ENCODE peak calls at places on chromosomes 5 and 9, in ten cellular contexts. T is dorsolateral prefrontal cortex, W is fibroblast of mammary gland, X is cardiac fibroblast, C is lower lobe of right lung, V is spleen, O is thyroid gland, I is GM12865, N is uterus, K is GM12864. G is an unnamed sample.

GRCh38 chr9:126156898-126157297 is 169.7 kb upstream of the MVB12B start:
- DNase-seq in C (no peak), I (no peak), K (no peak), V (peak), W (no peak), X (no peak), T (no peak), O (no peak), N (no peak), G (no peak)

GRCh38 chr9:114592356-114592755 is 4.8 kb downstream of the ATP6V1G1 start:
- DNase-seq in N (no peak), K (no peak), X (peak), O (no peak), I (peak), C (no peak), T (no peak), W (peak), V (no peak), G (no peak)

GRCh38 chr5:156892223-156892622 is 42.1 kb downstream of the PPP1R2B start:
- DNase-seq in N (no peak), K (no peak), O (no peak), V (no peak), T (no peak), X (no peak), C (no peak), I (peak), W (no peak), G (no peak)

GRCh38 chr9:99590879-99591278 is 230.8 kb upstream of the NR4A3 start:
- DNase-seq in X (no peak), T (no peak), N (no peak), O (no peak), I (peak), C (no peak), V (no peak), K (no peak), W (no peak), G (no peak)

GRCh38 chr5:65663804-65664521 is 39.1 kb downstream of the SHLD3 start:
- DNase-seq in N (no peak), C (no peak), V (no peak), X (peak), T (no peak), I (no peak), O (no peak), W (peak), K (no peak), G (no peak)

GRCh38 chr5:142303576-142303975 is 21.2 kb downstream of the SPRY4 start:
- DNase-seq in N (no peak), T (no peak), C (no peak), V (no peak), W (peak), K (no peak), X (peak), I (no peak), O (no peak), G (no peak)

GRCh38 chr5:158414780-158415179 is 555.8 kb upstream of the CLINT1 start:
- DNase-seq in T (no peak), C (no peak), V (no peak), X (peak), O (no peak), K (no peak), W (peak), I (no peak), N (no peak), G (no peak)

GRCh38 chr9:16223074-16223871 is 647.2 kb downstream of the BNC2 start:
- DNase-seq in C (no peak), T (no peak), V (no peak), N (no peak), W (no peak), X (no peak), O (peak), I (no peak), K (no peak), G (no peak)

GRCh38 chr5:167389537-167389936 is 901.9 kb upstream of the WWC1 start:
- DNase-seq in K (no peak), N (no peak), C (no peak), X (no peak), W (no peak), O (no peak), I (no peak), V (no peak), T (no peak), G (no peak)

GRCh38 chr9:135353935-135354334 is 125.6 kb upstream of the PPP1R26 start:
- DNase-seq in N (no peak), T (no peak), O (no peak), I (no peak), X (no peak), C (no peak), K (no peak), V (no peak), W (no peak), G (no peak)

GRCh38 chr5:108380531-108381021 is 1.3 kb downstream of the FBXL17 start:
- DNase-seq in K (peak), O (peak), C (peak), N (peak), I (peak), X (peak), W (no peak), V (peak), T (peak), G (peak)

GRCh38 chr9:34171753-34172535 is 6.9 kb upstream of the UBAP1 start:
- DNase-seq in V (peak), O (no peak), C (peak), N (no peak), X (no peak), T (no peak), W (no peak), K (peak), I (peak), G (peak)

GRCh38 chr9:111662851-111663823 is 1.7 kb downstream of the GNG10 start:
- DNase-seq in N (no peak), I (no peak), C (no peak), V (no peak), X (no peak), O (no peak), W (no peak), T (no peak), K (no peak), G (no peak)

GRCh38 chr5:110536120-110537115 is 190.1 kb downstream of the TMEM232 start:
- DNase-seq in V (no peak), O (peak), K (no peak), T (no peak), I (no peak), X (peak), N (no peak), C (peak), W (peak), G (no peak)

GRCh38 chr5:53291528-53291927 is 182.0 kb upstream of the MOCS2 start:
- DNase-seq in I (no peak), O (no peak), V (no peak), N (no peak), W (peak), C (no peak), X (peak), T (no peak), K (no peak), G (no peak)

GRCh38 chr9:128051932-128052734 is 15.0 kb downstream of the NAIF1 start:
- DNase-seq in N (no peak), C (no peak), I (no peak), T (no peak), O (peak), W (no peak), K (no peak), V (no peak), X (no peak), G (no peak)

GRCh38 chr5:138503487-138504270 is 38.4 kb downstream of the EGR1 start:
- DNase-seq in C (no peak), I (peak), O (peak), W (peak), K (peak), T (no peak), X (peak), N (peak), V (no peak), G (no peak)

GRCh38 chr9:19807182-19807892 is 18.5 kb upstream of the SLC24A2 start:
- DNase-seq in N (no peak), V (no peak), W (no peak), O (no peak), K (no peak), X (no peak), I (no peak), C (no peak), T (no peak), G (no peak)

GRCh38 chr9:112917027-112917986 is 26.6 kb upstream of the SLC46A2 start:
- DNase-seq in I (no peak), X (no peak), N (no peak), V (no peak), K (no peak), O (no peak), W (no peak), C (no peak), T (no peak), G (no peak)

GRCh38 chr9:8223861-8224260 is 424.3 kb upstream of the DMAC1 start:
- DNase-seq in T (no peak), K (no peak), X (no peak), W (peak), C (no peak), I (no peak), N (no peak), O (no peak), V (no peak), G (no peak)

GRCh38 chr9:84101892-84102632 is 121.5 kb downstream of the RMI1 start:
- DNase-seq in N (no peak), T (peak), W (no peak), X (no peak), K (no peak), C (no peak), I (no peak), V (no peak), O (no peak), G (no peak)

GRCh38 chr5:66558562-66558961 is 37.6 kb upstream of the MAST4 start:
- DNase-seq in T (no peak), O (no peak), K (peak), V (no peak), X (peak), W (no peak), I (peak), C (no peak), N (no peak), G (no peak)

GRCh38 chr5:98458004-98458403 is 315.5 kb upstream of the RGMB start:
- DNase-seq in X (peak), V (no peak), C (no peak), T (no peak), N (no peak), I (peak), K (no peak), W (peak), O (no peak), G (no peak)

GRCh38 chr5:100902406-100903035 is 561 bp downstream of the ST8SIA4 start:
- DNase-seq in O (no peak), C (no peak), N (no peak), W (no peak), T (no peak), I (peak), X (peak), V (peak), K (no peak), G (no peak)

GRCh38 chr9:27333241-27334052 is 36.5 kb upstream of the EQTN start:
- DNase-seq in C (peak), X (peak), O (peak), K (peak), I (peak), T (no peak), W (peak), V (no peak), N (peak), G (peak)

GRCh38 chr5:91840412-91840811 is 457.3 kb upstream of the ARRDC3 start:
- DNase-seq in N (no peak), X (no peak), O (no peak), V (no peak), T (no peak), W (no peak), I (no peak), K (no peak), C (no peak), G (no peak)

GRCh38 chr5:149833116-149833827 is 103.2 kb downstream of the PPARGC1B start:
- DNase-seq in X (no peak), K (no peak), V (peak), T (no peak), I (no peak), C (no peak), N (no peak), O (no peak), W (no peak), G (no peak)

DNA sequence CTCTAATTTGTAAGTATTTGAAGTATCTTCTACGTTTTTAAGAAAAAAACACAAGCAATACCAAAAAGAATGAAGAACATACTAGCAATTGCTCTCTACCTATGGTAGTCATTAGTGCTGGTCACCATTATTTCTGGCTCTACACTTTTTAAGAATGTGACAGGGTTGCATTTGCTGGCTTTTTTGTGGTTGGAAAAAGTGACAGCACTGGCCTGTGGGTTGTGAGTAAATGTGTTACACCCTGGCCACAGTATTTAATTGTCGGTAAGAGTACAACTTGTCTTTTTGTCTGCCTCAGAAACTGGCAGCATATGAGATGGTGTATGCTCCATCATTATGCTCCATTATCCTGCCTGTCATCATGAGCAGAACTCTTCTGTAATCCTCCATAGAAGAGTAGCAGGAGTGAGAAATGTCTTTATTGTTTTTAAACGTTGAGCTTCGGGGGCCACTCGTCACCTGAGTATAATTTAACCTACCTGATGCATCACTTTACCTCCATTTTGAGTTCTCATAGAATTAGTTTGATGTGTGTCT is 449.8 kb downstream of the ISL1 start:
- DNase-seq in W (no peak), V (no peak), C (no peak), N (no peak), I (no peak), X (no peak), K (no peak), T (no peak), O (no peak), G (no peak)
- TF ChIP-seq CTCF in W (no peak), V (no peak), C (no peak), N (no peak), I (no peak), X (no peak), K (no peak), T (no peak), O (no peak), G (no peak)

DNA sequence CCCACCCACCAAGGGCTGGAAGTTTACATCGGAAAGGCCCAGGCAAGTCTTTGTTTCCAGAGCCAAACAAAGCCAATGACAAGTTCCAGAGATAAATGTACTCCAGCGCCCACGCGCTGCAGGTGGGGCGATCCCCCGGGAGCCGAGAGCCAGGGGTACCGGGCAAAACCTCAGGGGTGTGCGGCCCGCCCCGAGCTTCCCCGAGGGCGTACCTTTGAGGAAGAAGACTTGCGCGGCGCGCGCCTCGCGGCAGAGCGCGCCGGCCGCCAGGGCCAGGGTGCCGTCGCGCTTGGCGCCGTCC is 671 bp downstream of the DUSP1 start:
- DNase-seq in O (no peak), V (peak), C (no peak), W (no peak), K (no peak), N (peak), I (no peak), T (no peak), X (no peak), G (peak)
- TF ChIP-seq CTCF in O (no peak), V (no peak), C (no peak), W (no peak), K (no peak), N (no peak), I (no peak), T (no peak), X (no peak), G (no peak)

GRCh38 chr9:131407717-131408195 is 13.9 kb downstream of the PRRC2B start:
- DNase-seq in X (peak), K (no peak), O (peak), N (peak), T (no peak), V (no peak), C (peak), W (peak), I (no peak), G (no peak)
- TF ChIP-seq CTCF in X (peak), K (no peak), O (no peak), N (peak), T (peak), V (peak), C (peak), W (peak), I (no peak), G (no peak)

GRCh38 chr9:123089790-123090189 is 56.3 kb downstream of the GPR21 start:
- DNase-seq in N (no peak), T (no peak), K (no peak), C (no peak), X (no peak), W (no peak), O (no peak), V (no peak), I (no peak), G (no peak)

GRCh38 chr9:123090956-123091355 is 57.5 kb downstream of the GPR21 start:
- DNase-seq in X (no peak), O (no peak), T (no peak), I (no peak), V (no peak), N (no peak), K (no peak), W (no peak), C (no peak), G (no peak)

GRCh38 chr9:123090198-123090896 is 56.9 kb downstream of the GPR21 start:
- DNase-seq in K (no peak), N (no peak), W (no peak), T (no peak), V (no peak), X (peak), I (no peak), O (no peak), C (no peak), G (no peak)

GRCh38 chr9:123093141-123093540 is 59.7 kb downstream of the GPR21 start:
- DNase-seq in I (no peak), O (no peak), N (no peak), T (no peak), K (no peak), V (no peak), X (no peak), W (no peak), C (no peak), G (no peak)

GRCh38 chr9:123091459-123091858 is 58.0 kb downstream of the GPR21 start:
- DNase-seq in T (no peak), X (no peak), W (no peak), C (no peak), V (no peak), O (no peak), K (no peak), I (no peak), N (no peak), G (no peak)
- TF ChIP-seq CTCF in T (no peak), X (no peak), W (peak), C (no peak), V (no peak), O (no peak), K (peak), I (no peak), N (no peak), G (no peak)

GRCh38 chr5:73135429-73136276 is 15.3 kb downstream of the TMEM171 start:
- DNase-seq in I (no peak), V (no peak), T (no peak), K (no peak), O (peak), C (no peak), W (peak), N (no peak), X (peak), G (no peak)
- TF ChIP-seq CTCF in I (no peak), V (peak), T (no peak), K (peak), O (no peak), C (no peak), W (peak), N (no peak), X (peak), G (no peak)

DNA sequence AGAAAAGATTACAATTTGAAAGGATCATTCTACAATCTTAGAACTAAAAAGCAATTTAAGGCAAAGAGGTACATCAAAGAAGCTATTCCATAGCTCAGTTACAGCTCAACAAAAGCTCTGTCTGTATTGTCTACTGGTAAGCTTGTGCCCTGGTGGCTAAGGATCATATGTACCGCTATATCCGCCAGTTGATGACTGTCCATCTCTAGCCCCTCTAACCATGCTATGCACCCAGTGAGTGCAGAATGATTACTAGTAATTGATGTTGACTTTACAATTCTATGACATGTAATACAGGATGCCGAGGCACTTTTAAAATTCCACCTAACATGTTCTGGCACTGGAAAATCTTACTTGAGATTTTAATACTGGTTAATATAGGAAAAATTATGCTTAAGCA is 13.1 kb downstream of the LOX start:
- DNase-seq in I (no peak), N (no peak), X (no peak), C (no peak), V (no peak), T (no peak), O (no peak), W (no peak), K (no peak), G (no peak)
- TF ChIP-seq CTCF in I (no peak), N (no peak), X (no peak), C (no peak), V (no peak), T (no peak), O (no peak), W (no peak), K (no peak), G (no peak)

GRCh38 chr9:98117984-98118639 is 910 bp downstream of the TRIM14 start:
- DNase-seq in V (no peak), K (no peak), T (no peak), I (peak), O (no peak), X (peak), N (no peak), C (no peak), W (peak), G (no peak)

GRCh38 chr9:98124637-98125426 is 5.8 kb upstream of the TRIM14 start:
- DNase-seq in K (no peak), V (no peak), I (no peak), O (no peak), W (no peak), N (no peak), X (no peak), C (no peak), T (no peak), G (no peak)

GRCh38 chr9:98118640-98119601 is at the start of gene TRIM14:
- DNase-seq in I (peak), O (peak), T (peak), V (peak), X (peak), N (peak), W (peak), K (no peak), C (peak), G (peak)

GRCh38 chr9:98120476-98120875 is 1.5 kb upstream of the TRIM14 start:
- DNase-seq in T (no peak), N (no peak), O (no peak), I (no peak), V (no peak), K (no peak), X (no peak), C (no peak), W (no peak), G (no peak)

GRCh38 chr9:98121096-98121495 is 2.1 kb upstream of the TRIM14 start:
- DNase-seq in T (no peak), O (peak), V (no peak), C (no peak), I (no peak), K (no peak), W (peak), N (peak), X (peak), G (no peak)
- TF ChIP-seq CTCF in T (no peak), O (no peak), V (no peak), C (no peak), I (no peak), K (no peak), W (no peak), N (no peak), X (peak), G (no peak)

GRCh38 chr5:169848271-169848670 is 132.0 kb downstream of the INSYN2B start:
- DNase-seq in C (no peak), K (no peak), W (no peak), I (no peak), T (no peak), O (no peak), V (no peak), X (no peak), N (no peak), G (no peak)
- TF ChIP-seq CTCF in C (no peak), K (no peak), W (no peak), I (no peak), T (no peak), O (no peak), V (no peak), X (no peak), N (no peak), G (no peak)

GRCh38 chr5:162248107-162248713 is 180.6 kb downstream of the GABRG2 start:
- DNase-seq in N (no peak), T (no peak), I (no peak), W (no peak), X (no peak), C (no peak), K (no peak), V (no peak), O (no peak), G (no peak)
- TF ChIP-seq CTCF in N (no peak), T (no peak), I (peak), W (peak), X (peak), C (no peak), K (peak), V (no peak), O (no peak), G (no peak)

G was measured in activated B cell treated with CpG ODN at 0.5 μM for 24 hours.